ENCODE peak calls at places on chromosomes 3 and 15, in five cellular contexts. C, V, R, F and T are unnamed samples.

GRCh38 chr3:72217570-72217969 is 432.6 kb upstream of the PROK2 start:
- DNase-seq in R (no peak), V (no peak), C (no peak), F (no peak), T (no peak)

GRCh38 chr3:13135811-13136321 is 62.6 kb upstream of the IQSEC1 start:
- DNase-seq in F (no peak), C (no peak), R (peak), V (no peak), T (no peak)

GRCh38 chr3:116001063-116001765 is 377.9 kb downstream of the GAP43 start:
- DNase-seq in V (no peak), C (no peak), F (no peak), R (no peak), T (peak)

GRCh38 chr15:53837263-53837662 is 77.8 kb upstream of the WDR72 start:
- DNase-seq in V (peak), R (no peak), F (peak), C (no peak), T (no peak)

GRCh38 chr3:38519000-38519399 is 22.9 kb downstream of the EXOG start:
- DNase-seq in V (no peak), F (no peak), R (no peak), C (no peak), T (no peak)

GRCh38 chr15:75732809-75733451 is 20.3 kb upstream of the CSPG4 start:
- DNase-seq in C (no peak), V (peak), R (peak), F (no peak), T (peak)

GRCh38 chr15:31304074-31304648 is 22.5 kb upstream of the KLF13 start:
- DNase-seq in V (no peak), F (no peak), R (no peak), C (no peak), T (no peak)

GRCh38 chr3:72187131-72187530 is 402.2 kb upstream of the PROK2 start:
- DNase-seq in V (no peak), F (no peak), C (no peak), R (no peak), T (no peak)

GRCh38 chr15:90203922-90204321 is 2.8 kb downstream of the SEMA4B start:
- DNase-seq in C (no peak), V (peak), R (no peak), F (no peak), T (no peak)

GRCh38 chr3:69385033-69385722 is 710 bp downstream of the FRMD4B start:
- DNase-seq in C (no peak), R (no peak), F (no peak), V (no peak), T (no peak)

GRCh38 chr15:43550527-43551363 is 33.3 kb downstream of the MAP1A start:
- DNase-seq in F (no peak), V (no peak), R (no peak), C (no peak), T (no peak)

GRCh38 chr15:40097968-40098476 is 10.7 kb downstream of the BMF start:
- DNase-seq in F (no peak), V (no peak), C (no peak), R (no peak), T (no peak)

GRCh38 chr15:39125904-39126303 is 455.0 kb upstream of the THBS1 start:
- DNase-seq in F (no peak), C (no peak), V (no peak), R (peak), T (peak)

GRCh38 chr3:115134648-115135347 is 12.3 kb downstream of the ZBTB20 start:
- DNase-seq in V (no peak), F (no peak), R (no peak), C (no peak), T (no peak)

GRCh38 chr3:142987707-142988106 is 13.7 kb upstream of the U2SURP start:
- DNase-seq in V (no peak), C (no peak), F (no peak), R (no peak), T (no peak)

GRCh38 chr15:69794643-69795461 is 302.9 kb downstream of the TLE3 start:
- DNase-seq in V (no peak), F (peak), C (no peak), R (peak), T (peak)

GRCh38 chr3:162769559-162769958 is 1273.0 kb downstream of the OTOL1 start:
- DNase-seq in R (no peak), V (no peak), F (no peak), C (no peak), T (no peak)

GRCh38 chr15:100226107-100226506 is 115.7 kb downstream of the ADAMTS17 start:
- DNase-seq in F (no peak), C (no peak), R (no peak), V (no peak), T (no peak)

GRCh38 chr3:46238386-46238785 is 3.9 kb upstream of the CCR3 start:
- DNase-seq in V (no peak), F (no peak), C (no peak), R (no peak), T (no peak)

GRCh38 chr3:122555275-122556071 is 8.6 kb downstream of the PARP9 start:
- DNase-seq in R (no peak), F (no peak), V (no peak), C (no peak), T (peak)

GRCh38 chr3:155106059-155106458 is 25.9 kb downstream of the MME start:
- DNase-seq in V (no peak), F (no peak), C (no peak), R (no peak), T (no peak)

GRCh38 chr15:100842756-100843730 is 36.6 kb upstream of the ALDH1A3 start:
- DNase-seq in V (no peak), F (no peak), R (no peak), C (no peak), T (no peak)

GRCh38 chr3:149224736-149225594 is 3.3 kb upstream of the CP start:
- DNase-seq in C (no peak), F (peak), R (no peak), V (no peak), T (peak)

GRCh38 chr3:69250014-69250413 is 127.6 kb upstream of the LMOD3 start:
- DNase-seq in C (no peak), V (no peak), F (no peak), R (peak), T (no peak)

GRCh38 chr3:18489939-18490338 is 64.8 kb upstream of the SATB1 start:
- DNase-seq in V (no peak), C (no peak), F (no peak), R (no peak), T (no peak)

GRCh38 chr3:197426161-197426566 is 127.8 kb upstream of the DLG1 start:
- DNase-seq in V (no peak), R (no peak), C (peak), F (no peak), T (no peak)

GRCh38 chr15:63030101-63030528 is 12.4 kb upstream of the TPM1 start:
- DNase-seq in F (no peak), R (no peak), V (no peak), C (no peak), T (no peak)

GRCh38 chr3:128584412-128585020 is 66.1 kb downstream of the RPN1 start:
- DNase-seq in C (no peak), R (peak), V (peak), F (peak), T (peak)

GRCh38 chr3:32872487-32873382 is 54.9 kb downstream of the TRIM71 start:
- DNase-seq in R (no peak), F (no peak), V (peak), C (no peak), T (no peak)

GRCh38 chr3:67458406-67458805 is 196.0 kb downstream of the SUCLG2 start:
- DNase-seq in F (no peak), C (no peak), V (no peak), R (no peak), T (no peak)

GRCh38 chr15:74013374-74013893 is 18.9 kb downstream of the PML start:
- DNase-seq in C (no peak), F (no peak), R (no peak), V (no peak), T (no peak)

GRCh38 chr3:12428131-12428530 is 56.1 kb upstream of the TSEN2 start:
- DNase-seq in R (no peak), C (no peak), V (no peak), F (no peak), T (no peak)

GRCh38 chr3:13688824-13689223 is 139.9 kb downstream of the FBLN2 start:
- DNase-seq in R (no peak), V (no peak), F (no peak), C (no peak), T (no peak)

GRCh38 chr3:160953681-160954080 is 151.5 kb downstream of the B3GALNT1 start:
- DNase-seq in C (no peak), V (no peak), F (no peak), R (no peak), T (no peak)

GRCh38 chr3:130758624-130759023 is 12.0 kb upstream of the PIK3R4 start:
- DNase-seq in C (no peak), V (no peak), R (no peak), F (no peak), T (no peak)

GRCh38 chr15:68658641-68659358 is 80.0 kb downstream of the CORO2B start:
- DNase-seq in R (no peak), V (no peak), F (no peak), C (no peak), T (no peak)

GRCh38 chr3:11291808-11292207 is 19.6 kb downstream of the ATG7 start:
- DNase-seq in R (no peak), F (no peak), V (no peak), C (no peak), T (no peak)

GRCh38 chr3:178583963-178584575 is 47.8 kb downstream of the KCNMB2 start:
- DNase-seq in R (no peak), C (no peak), V (peak), F (no peak), T (no peak)

GRCh38 chr3:133675631-133676335 is 14.0 kb upstream of the TOPBP1 start:
- DNase-seq in V (no peak), F (no peak), R (no peak), C (no peak), T (no peak)